ENCODE peak calls at places on chromosomes 16 and 17, in ten cellular contexts. E is stimulated activated CD4-positive, alpha-beta T cell treated with anti-CD3 and anti-CD28 coated beads, Interleukin-12 subunit alpha, Interleukin-12 subunit beta, amount 100 ng/mL, for 24 hours; L is body of pancreas; X is foreskin fibroblast; F is T-helper 2 cell treated with Interferon-gamma antibody and Interleukin-4, amounts not matched to agents 5 μg/mL and 100 μg/mL, for 36 hours; G is GF-D8; R is NAMALWA; B is GM19239; K is NCI-H1417; C is amygdala. W is an unnamed sample.

GRCh38 chr16:15498427-15499175 is 64.2 kb downstream of the BMERB1 start:
- DNase-seq in E (no peak), L (no peak), X (peak; percentile 76), F (no peak), G (no peak), R (no peak), B (no peak), K (no peak), C (no peak), W (no peak)

GRCh38 chr17:78442648-78443128 is 64.2 kb downstream of the PGS1 start:
- DNase-seq in E (no peak), L (peak; percentile 34), X (no peak), F (no peak), G (peak; percentile 90), R (no peak), B (no peak), K (no peak), C (no peak), W (no peak)

GRCh38 chr17:77746901-77747620 is 211.4 kb upstream of the TNRC6C start:
- DNase-seq in E (no peak), L (no peak), X (no peak), F (no peak), G (no peak), R (no peak), B (no peak), K (no peak), C (no peak), W (no peak)

GRCh38 chr17:80644588-80644987 is 100.0 kb downstream of the RPTOR start:
- DNase-seq in E (no peak), L (no peak), X (peak; percentile 12), F (no peak), G (no peak), R (no peak), B (no peak), K (no peak), C (no peak), W (no peak)

GRCh38 chr17:31452101-31452500 is 60.6 kb downstream of the RAB11FIP4 start:
- DNase-seq in E (no peak), L (no peak), X (peak; percentile 41), F (no peak), G (no peak), R (no peak), B (no peak), K (no peak), C (no peak), W (no peak)

GRCh38 chr16:66911112-66911511 is 7.6 kb downstream of the CDH16 start:
- DNase-seq in E (no peak), L (no peak), X (no peak), F (no peak), G (no peak), R (no peak), B (no peak), K (no peak), C (no peak), W (no peak)

GRCh38 chr17:32277284-32277683 is 11.7 kb downstream of the RHBDL3 start:
- DNase-seq in E (no peak), L (no peak), X (peak; percentile 73), F (no peak), G (no peak), R (no peak), B (no peak), K (no peak), C (no peak), W (no peak)

GRCh38 chr17:78458739-78459335 is 80.4 kb downstream of the PGS1 start:
- DNase-seq in E (no peak), L (no peak), X (no peak), F (no peak), G (no peak), R (no peak), B (no peak), K (no peak), C (peak; percentile 77), W (no peak)

GRCh38 chr17:82702161-82702932 is 3.8 kb upstream of the RAB40B start:
- DNase-seq in E (no peak), L (no peak), X (peak; percentile 15), F (no peak), G (no peak), R (no peak), B (no peak), K (no peak), C (no peak), W (no peak)

GRCh38 chr17:48113201-48113676 is 5.7 kb downstream of the SNX11 start:
- DNase-seq in E (no peak), L (no peak), X (no peak), F (peak; percentile 26), G (peak; percentile 94), R (peak; percentile 39), B (no peak), K (no peak), C (no peak), W (peak; percentile 57)

GRCh38 chr17:20281860-20282259 is 185.5 kb downstream of the LGALS9B start:
- DNase-seq in E (no peak), L (peak; percentile 15), X (no peak), F (peak; percentile 35), G (no peak), R (no peak), B (no peak), K (no peak), C (no peak), W (no peak)

GRCh38 chr17:29136998-29137730 is 43.0 kb downstream of the MYO18A start:
- DNase-seq in E (no peak), L (no peak), X (peak; percentile 50), F (peak; percentile 56), G (no peak), R (no peak), B (no peak), K (no peak), C (no peak), W (no peak)

GRCh38 chr16:77723108-77723514 is 797 bp downstream of the NUDT7 start:
- DNase-seq in E (no peak), L (peak; percentile 33), X (peak; percentile 71), F (peak; percentile 11), G (peak; percentile 70), R (peak; percentile 72), B (no peak), K (peak; percentile 28), C (peak; percentile 31), W (no peak)

GRCh38 chr17:21246698-21247097 is 6.5 kb downstream of the NATD1 start:
- DNase-seq in E (no peak), L (no peak), X (no peak), F (no peak), G (no peak), R (no peak), B (no peak), K (no peak), C (no peak), W (no peak)

GRCh38 chr17:10151667-10152496 is 46.5 kb downstream of the GAS7 start:
- DNase-seq in E (no peak), L (no peak), X (no peak), F (no peak), G (peak; percentile 86), R (no peak), B (no peak), K (no peak), C (no peak), W (no peak)

GRCh38 chr16:55475919-55476318 is 3.1 kb upstream of the MMP2 start:
- DNase-seq in E (no peak), L (no peak), X (peak; percentile 55), F (no peak), G (no peak), R (no peak), B (no peak), K (no peak), C (no peak), W (no peak)

GRCh38 chr17:80455328-80455710 is 21.1 kb downstream of the NPTX1 start:
- DNase-seq in E (no peak), L (no peak), X (no peak), F (peak; percentile 56), G (no peak), R (peak; percentile 59), B (peak; percentile 68), K (no peak), C (no peak), W (no peak)

GRCh38 chr16:22670551-22670970 is 143.4 kb upstream of the HS3ST2 start:
- DNase-seq in E (no peak), L (no peak), X (no peak), F (no peak), G (no peak), R (peak; percentile 87), B (peak; percentile 55), K (peak; percentile 20), C (no peak), W (peak; percentile 19)

GRCh38 chr17:6639014-6639650 is 1.4 kb downstream of the KIAA0753 start:
- DNase-seq in E (no peak), L (no peak), X (no peak), F (no peak), G (no peak), R (peak; percentile 17), B (no peak), K (no peak), C (no peak), W (no peak)

GRCh38 chr17:35684046-35684802 is 47.2 kb upstream of the RASL10B start:
- DNase-seq in E (no peak), L (no peak), X (peak; percentile 48), F (no peak), G (no peak), R (no peak), B (no peak), K (no peak), C (no peak), W (no peak)

GRCh38 chr17:61828694-61829093 is 34.6 kb downstream of the BRIP1 start:
- DNase-seq in E (no peak), L (no peak), X (no peak), F (no peak), G (no peak), R (no peak), B (no peak), K (no peak), C (no peak), W (no peak)

GRCh38 chr17:47945080-47945479 is 3.7 kb downstream of the PNPO start:
- DNase-seq in E (no peak), L (no peak), X (no peak), F (no peak), G (no peak), R (no peak), B (no peak), K (no peak), C (no peak), W (no peak)

GRCh38 chr17:50661795-50662391 is 27.2 kb downstream of the ABCC3 start:
- DNase-seq in E (peak; percentile 17), L (peak; percentile 74), X (peak; percentile 95), F (peak; percentile 35), G (peak; percentile 40), R (no peak), B (no peak), K (peak; percentile 11), C (no peak), W (no peak)

GRCh38 chr16:31253642-31254045 is 6.1 kb upstream of the ITGAM start:
- DNase-seq in E (peak; percentile 16), L (peak; percentile 9), X (peak; percentile 4), F (peak; percentile 59), G (peak; percentile 94), R (no peak), B (no peak), K (no peak), C (no peak), W (no peak)

GRCh38 chr16:67269766-67270165 is 9.6 kb upstream of the PLEKHG4 start:
- DNase-seq in E (no peak), L (no peak), X (peak; percentile 44), F (no peak), G (no peak), R (no peak), B (no peak), K (no peak), C (no peak), W (no peak)

GRCh38 chr17:6546069-6546718 is 10.2 kb downstream of the PITPNM3 start:
- DNase-seq in E (no peak), L (no peak), X (no peak), F (no peak), G (no peak), R (no peak), B (no peak), K (no peak), C (no peak), W (no peak)

GRCh38 chr16:50797456-50797855 is 55.6 kb downstream of the CYLD start:
- DNase-seq in E (no peak), L (no peak), X (no peak), F (no peak), G (no peak), R (no peak), B (no peak), K (no peak), C (no peak), W (no peak)

GRCh38 chr16:1825864-1826690 is 548 bp downstream of the HAGH start:
- DNase-seq in E (peak; percentile 58), L (peak; percentile 78), X (peak; percentile 78), F (peak; percentile 31), G (peak; percentile 46), R (peak; percentile 73), B (peak; percentile 85), K (peak; percentile 78), C (no peak), W (peak; percentile 82)